ENCODE peak calls at places on chromosomes 13 and 19, in nine cellular contexts. P is stimulated activated CD4-positive, alpha-beta T cell treated with anti-CD3 and anti-CD28 coated beads, TNF-alpha, amount 100 ng/mL, for 24 hours; H is brain pericyte; Q is HEK293T; W is stimulated activated naive CD4-positive, alpha-beta T cell; L is hypothalamus; R is DMS 273 treated with DMSO at 0.1 percent for 48 hours; Z is H54; D is A172. U is an unnamed sample.

GRCh38 chr19:33618884-33619283 is 2.9 kb upstream of the CHST8 start:
- DNase-seq in P (no peak), H (no peak), Q (no peak), W (no peak), L (no peak), R (no peak), Z (no peak), D (no peak), U (no peak)

GRCh38 chr13:21849323-21849722 is 178.4 kb downstream of the FGF9 start:
- DNase-seq in P (no peak), H (no peak), Q (peak), W (no peak), L (no peak), R (no peak), Z (no peak), D (no peak), U (no peak)

GRCh38 chr13:35874704-35875103 is 256.5 kb downstream of the DCLK1 start:
- DNase-seq in P (no peak), H (no peak), Q (no peak), W (no peak), L (no peak), R (no peak), Z (no peak), D (no peak), U (no peak)

GRCh38 chr19:58154287-58154678 is 3.7 kb upstream of the ZNF329 start:
- DNase-seq in P (no peak), H (no peak), Q (no peak), W (no peak), L (no peak), R (no peak), Z (no peak), D (no peak), U (peak)

GRCh38 chr13:110676057-110676510 is 29.8 kb downstream of the CARS2 start:
- DNase-seq in P (no peak), H (no peak), Q (no peak), W (no peak), L (no peak), R (no peak), Z (no peak), D (no peak), U (no peak)

GRCh38 chr13:113996912-113997745 is 23.3 kb upstream of the C13orf46 start:
- DNase-seq in P (no peak), H (no peak), Q (no peak), W (no peak), L (no peak), R (no peak), Z (no peak), D (no peak), U (no peak)

GRCh38 chr13:57673197-57673596 is 41.7 kb downstream of the PCDH17 start:
- DNase-seq in P (no peak), H (no peak), Q (no peak), W (no peak), L (no peak), R (no peak), Z (no peak), D (no peak), U (no peak)

GRCh38 chr13:103878891-103879605 is 812.8 kb upstream of the SLC10A2 start:
- DNase-seq in P (no peak), H (no peak), Q (no peak), W (no peak), L (no peak), R (no peak), Z (no peak), D (no peak), U (no peak)

GRCh38 chr13:40624338-40624737 is 42.1 kb downstream of the FOXO1 start:
- DNase-seq in P (peak), H (no peak), Q (no peak), W (peak), L (no peak), R (no peak), Z (no peak), D (no peak), U (no peak)

GRCh38 chr19:7507884-7508283 is 8.0 kb upstream of the ZNF358 start:
- DNase-seq in P (no peak), H (no peak), Q (peak), W (no peak), L (no peak), R (no peak), Z (peak), D (peak), U (no peak)

GRCh38 chr13:64640002-64640401 is 2590.1 kb downstream of the PCDH9 start:
- DNase-seq in P (no peak), H (no peak), Q (peak), W (no peak), L (no peak), R (no peak), Z (no peak), D (no peak), U (no peak)